ENCODE peak calls at places on chromosomes 4 and X, in six cellular contexts. S, G, R, X, U and N are unnamed samples. For H3K4me1 and H3K27me3, the result is how much of the 10 kb centered on the place peaks cover.

GRCh38 chr4:71558248-71558647 is 219.4 kb downstream of the SLC4A4 start:
- DNase-seq in S (no peak), X (no peak), U (no peak), G (no peak), R (no peak), N (no peak)

GRCh38 chr4:88809561-88810219 is 112.1 kb upstream of the NAP1L5 start:
- DNase-seq in R (no peak), X (peak), U (no peak), G (no peak), S (peak), N (no peak)

GRCh38 chr4:172830295-172830764 is 338.3 kb upstream of the GALNT7 start:
- DNase-seq in R (no peak), X (no peak), S (no peak), G (no peak), U (no peak), N (no peak)

GRCh38 chr4:186920486-186920885 is 196.8 kb upstream of the FAT1 start:
- DNase-seq in U (no peak), S (no peak), R (no peak), G (no peak), X (no peak), N (no peak)

GRCh38 chr4:3201718-3202702 is 46.9 kb upstream of the MSANTD1 start:
- DNase-seq in G (no peak), X (no peak), R (no peak), S (no peak), U (peak), N (no peak)

GRCh38 chr4:35250771-35251170 is 993.5 kb downstream of the ARAP2 start:
- DNase-seq in U (no peak), G (no peak), S (no peak), R (no peak), X (no peak), N (no peak)

GRCh38 chrX:136146614-136147319 is 566 bp upstream of the FHL1 start:
- DNase-seq in X (no peak), S (peak), U (peak), R (no peak), G (peak), N (no peak)

GRCh38 chr4:102760645-102761477 is at the start of gene MANBA:
- DNase-seq in X (peak), S (peak), G (peak), U (peak), R (peak), N (peak)

GRCh38 chr4:61044837-61045236 is 155.3 kb upstream of the ADGRL3 start:
- DNase-seq in R (no peak), S (no peak), U (no peak), G (no peak), X (no peak), N (no peak)

GRCh38 chr4:86916392-86916791 is 18.4 kb upstream of the AFF1 start:
- DNase-seq in S (no peak), G (no peak), X (no peak), R (no peak), U (no peak), N (no peak)

DNA sequence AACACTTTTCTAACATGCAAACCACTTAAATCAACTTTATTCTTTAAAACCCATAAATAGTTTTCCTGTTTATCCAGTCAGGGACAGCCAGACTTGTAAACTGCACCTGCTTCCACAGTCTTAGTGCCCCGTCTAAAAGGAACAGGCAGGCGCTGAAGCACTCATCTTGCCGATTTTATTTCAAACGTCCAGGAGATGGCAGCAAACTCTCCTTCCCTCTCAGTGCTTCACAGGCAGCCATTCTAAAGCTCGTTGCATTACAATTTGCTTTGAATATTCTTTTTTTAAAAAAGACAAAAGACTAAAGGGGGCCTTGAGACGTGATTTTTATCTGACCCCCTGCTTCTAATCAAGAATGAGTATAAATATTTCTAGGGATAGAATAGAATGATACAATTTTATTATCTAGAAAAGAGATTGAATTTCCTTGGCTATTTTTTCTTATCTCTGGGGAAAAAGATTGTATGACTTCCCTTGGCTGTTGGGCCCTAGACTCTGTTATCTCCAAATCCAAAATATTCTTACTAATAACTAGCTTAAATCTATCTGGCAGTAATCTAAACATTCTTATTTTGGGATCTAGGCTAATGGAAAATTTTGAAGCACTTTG is 93.6 kb upstream of the MYOZ2 start:
- DNase-seq in R (peak), G (no peak), S (no peak), U (no peak), X (no peak), N (peak)
- H3K4me1 ChIP-seq in R (under half), G (half or more), S (half or more), U (under half), X (under half), N (under half)

GRCh38 chr4:109296545-109296944 is 5.9 kb downstream of the COL25A1 start:
- DNase-seq in S (no peak), U (no peak), X (no peak), G (no peak), R (no peak), N (no peak)
- H3K27me3 ChIP-seq in S (under half), U (under half), X (under half), G (under half), R (under half), N (under half)

GRCh38 chr4:73703320-73703719 is 37.0 kb upstream of the CXCL8 start:
- DNase-seq in G (no peak), S (no peak), X (no peak), U (no peak), R (no peak), N (no peak)
- H3K4me1 ChIP-seq in G (half or more), S (under half), X (under half), U (under half), R (under half), N (under half)

GRCh38 chrX:42946544-42947223 is 168.7 kb upstream of the PPP1R2C start:
- DNase-seq in R (no peak), X (no peak), U (no peak), S (no peak), G (no peak), N (no peak)

GRCh38 chrX:42943051-42943450 is 165.1 kb upstream of the PPP1R2C start:
- DNase-seq in S (no peak), U (no peak), R (no peak), G (no peak), X (no peak), N (no peak)

GRCh38 chrX:42944381-42944998 is 166.5 kb upstream of the PPP1R2C start:
- DNase-seq in U (no peak), R (no peak), X (no peak), G (no peak), S (no peak), N (no peak)

GRCh38 chrX:42941671-42942070 is 163.7 kb upstream of the PPP1R2C start:
- DNase-seq in X (no peak), R (no peak), G (no peak), S (no peak), U (no peak), N (no peak)
- H3K27me3 ChIP-seq in X (under half), R (under half), G (under half), S (under half), U (under half), N (under half)

DNA sequence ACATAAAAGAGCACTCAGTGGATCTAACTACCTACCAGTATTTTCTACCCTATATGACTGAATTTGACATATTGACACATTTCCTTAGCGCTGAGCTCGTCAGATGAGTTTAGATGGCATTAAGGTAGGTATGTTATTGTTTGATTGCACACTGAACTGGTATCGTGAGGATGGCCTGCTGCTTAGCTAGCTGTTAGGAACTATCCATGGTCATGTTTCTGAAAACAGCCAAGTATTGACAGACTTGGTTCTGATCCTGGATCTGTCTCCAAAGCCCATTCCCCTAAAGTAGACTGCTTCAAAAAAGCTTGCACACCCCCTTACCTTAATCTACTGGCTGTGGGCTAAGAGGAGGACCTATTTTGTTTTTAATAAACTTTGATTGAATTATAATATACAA is 32.9 kb downstream of the FNIP2 start:
- DNase-seq in G (no peak), S (no peak), X (no peak), R (no peak), U (no peak), N (no peak)
- H3K4me1 ChIP-seq in G (half or more), S (half or more), X (under half), R (under half), U (under half), N (under half)